ENCODE peak calls at places on chromosomes 1 and 21, in nine cellular contexts. O is IMR-90; N is EL; K is substantia nigra; U is GM04504; J is NCI-H460; Y is retina; P is stimulated activated naive CD8-positive, alpha-beta T cell treated with anti-CD3 and anti-CD28 coated beads, Interleukin-15, amount 100 ng/mL, for 72 hours; A is hepatic stellate cell. L is an unnamed sample.

GRCh38 chr1:62352387-62352786 is 33.2 kb upstream of the KANK4 start:
- DNase-seq in U (no peak), J (no peak), K (no peak), Y (no peak), O (no peak), P (no peak), A (no peak), N (no peak), L (no peak)

GRCh38 chr1:167612986-167613385 is 17.0 kb upstream of the RCSD1 start:
- DNase-seq in J (no peak), O (no peak), A (no peak), K (no peak), U (no peak), P (no peak), N (no peak), Y (no peak), L (no peak)

GRCh38 chr1:110130113-110130591 is 17.9 kb downstream of the UBL4B start:
- DNase-seq in U (no peak), O (no peak), K (no peak), N (no peak), A (no peak), Y (no peak), P (no peak), J (no peak), L (no peak)

GRCh38 chr1:70528591-70529333 is 117.7 kb downstream of the CTH start:
- DNase-seq in P (no peak), N (peak), A (peak), U (no peak), O (peak), K (no peak), Y (peak), J (peak), L (peak)

GRCh38 chr21:40160911-40161310 is 293.7 kb downstream of the PCP4 start:
- DNase-seq in A (no peak), U (no peak), J (no peak), Y (no peak), K (no peak), P (no peak), N (no peak), O (no peak), L (no peak)

GRCh38 chr1:52403566-52404115 is 582 bp downstream of the ORC1 start:
- DNase-seq in K (no peak), Y (no peak), N (peak), J (peak), P (peak), A (peak), O (peak), U (peak), L (peak)

GRCh38 chr1:191643060-191643459 is 515.2 kb upstream of the RGS18 start:
- DNase-seq in N (no peak), A (no peak), Y (no peak), K (no peak), P (no peak), J (no peak), U (no peak), O (no peak), L (no peak)

GRCh38 chr1:10738125-10738746 is 58.2 kb downstream of the CASZ1 start:
- DNase-seq in P (no peak), K (no peak), O (no peak), Y (no peak), J (no peak), U (no peak), A (no peak), N (no peak), L (no peak)

GRCh38 chr1:20429296-20429695 is 56.7 kb downstream of the CAMK2N1 start:
- DNase-seq in Y (no peak), A (no peak), O (peak), J (no peak), U (no peak), P (no peak), K (no peak), N (peak), L (no peak)

GRCh38 chr1:112614460-112615065 is 4.4 kb downstream of the ST7L start:
- DNase-seq in K (no peak), U (no peak), A (no peak), P (no peak), O (peak), J (no peak), Y (peak), N (peak), L (no peak)

GRCh38 chr1:43270421-43271095 is 775 bp downstream of the TMEM125 start:
- DNase-seq in U (no peak), K (no peak), P (peak), J (no peak), A (no peak), N (no peak), Y (peak), O (no peak), L (no peak)

GRCh38 chr1:153277852-153278251 is 18.4 kb downstream of the LORICRIN start:
- DNase-seq in Y (no peak), K (no peak), U (no peak), O (no peak), P (peak), J (peak), N (no peak), A (no peak), L (no peak)

GRCh38 chr1:95013948-95014574 is 58.7 kb downstream of the ALG14 start:
- DNase-seq in N (no peak), O (no peak), U (no peak), J (no peak), P (no peak), Y (no peak), K (no peak), A (no peak), L (peak)

GRCh38 chr21:26587621-26588260 is 14.7 kb upstream of the CYYR1 start:
- DNase-seq in O (peak), Y (no peak), K (no peak), A (peak), P (no peak), N (peak), J (peak), U (peak), L (peak)

GRCh38 chr1:27257155-27257554 is 22.7 kb downstream of the WDTC1 start:
- DNase-seq in Y (no peak), P (no peak), J (no peak), O (peak), U (no peak), N (no peak), K (no peak), A (no peak), L (no peak)

GRCh38 chr1:200154069-200154767 is 126.7 kb downstream of the NR5A2 start:
- DNase-seq in U (no peak), N (peak), O (peak), A (no peak), K (no peak), P (peak), Y (no peak), J (no peak), L (no peak)

GRCh38 chr1:215044151-215044550 is 38.4 kb upstream of the KCNK2 start:
- DNase-seq in K (no peak), U (no peak), N (no peak), Y (no peak), J (no peak), A (no peak), P (no peak), O (no peak), L (no peak)

GRCh38 chr1:23545851-23546250 is 13.4 kb downstream of the ID3 start:
- DNase-seq in K (no peak), U (no peak), N (no peak), P (no peak), O (no peak), A (no peak), J (no peak), Y (no peak), L (no peak)

GRCh38 chr1:211632808-211633522 is 42.5 kb downstream of the NEK2 start:
- DNase-seq in U (no peak), A (peak), P (no peak), J (no peak), N (peak), O (peak), Y (no peak), K (no peak), L (no peak)

GRCh38 chr1:9191216-9191615 is 43.4 kb upstream of the H6PD start:
- DNase-seq in K (no peak), J (no peak), P (no peak), A (no peak), U (no peak), N (no peak), O (no peak), Y (no peak), L (no peak)

GRCh38 chr1:236845830-236846229 is 50.7 kb downstream of the MTR start:
- DNase-seq in P (no peak), U (no peak), K (no peak), O (no peak), J (no peak), N (no peak), Y (no peak), A (no peak), L (no peak)